ENCODE peak calls at places on chromosomes 12 and 14, in nine cellular contexts. One of them, this sample, is unnamed.

GRCh38 chr12:10634427-10634826 is 21.0 kb upstream of the MAGOHB start:
- DNase-seq in activated T-helper 1 cell treated with Interleukin-2 at 50 U/mL for 16 hours: no peak
- DNase-seq in HS-5: peak
- DNase-seq in GOT3: no peak
- DNase-seq in HFFc6: peak
- DNase-seq in stimulated activated CD8-positive, alpha-beta memory T cell treated with anti-CD3 and anti-CD28 coated beads, Interleukin-15, amount 100 ng/mL, for 48 hours: no peak
- DNase-seq in caudate nucleus: no peak
- DNase-seq in Right ventricle myocardium inferior: no peak
- DNase-seq in mucosa of descending colon: no peak
- DNase-seq in this sample: no peak

GRCh38 chr12:54368709-54369596 is 4.7 kb upstream of the GPR84 start:
- DNase-seq in HS-5: no peak
- DNase-seq in caudate nucleus: peak
- DNase-seq in Right ventricle myocardium inferior: peak
- DNase-seq in stimulated activated CD8-positive, alpha-beta memory T cell treated with anti-CD3 and anti-CD28 coated beads, Interleukin-15, amount 100 ng/mL, for 48 hours: peak
- DNase-seq in activated T-helper 1 cell treated with Interleukin-2 at 50 U/mL for 16 hours: peak
- DNase-seq in GOT3: peak
- DNase-seq in HFFc6: peak
- DNase-seq in mucosa of descending colon: peak
- DNase-seq in this sample: peak

GRCh38 chr12:91958816-91959215 is 186.8 kb downstream of the BTG1 start:
- DNase-seq in mucosa of descending colon: no peak
- DNase-seq in caudate nucleus: no peak
- DNase-seq in GOT3: no peak
- DNase-seq in stimulated activated CD8-positive, alpha-beta memory T cell treated with anti-CD3 and anti-CD28 coated beads, Interleukin-15, amount 100 ng/mL, for 48 hours: no peak
- DNase-seq in Right ventricle myocardium inferior: no peak
- DNase-seq in activated T-helper 1 cell treated with Interleukin-2 at 50 U/mL for 16 hours: no peak
- DNase-seq in HFFc6: peak
- DNase-seq in HS-5: peak
- DNase-seq in this sample: no peak

GRCh38 chr14:88380405-88380804 is 5.1 kb upstream of the SPATA7 start:
- DNase-seq in HFFc6: no peak
- DNase-seq in GOT3: no peak
- DNase-seq in HS-5: no peak
- DNase-seq in Right ventricle myocardium inferior: no peak
- DNase-seq in mucosa of descending colon: no peak
- DNase-seq in caudate nucleus: no peak
- DNase-seq in activated T-helper 1 cell treated with Interleukin-2 at 50 U/mL for 16 hours: no peak
- DNase-seq in stimulated activated CD8-positive, alpha-beta memory T cell treated with anti-CD3 and anti-CD28 coated beads, Interleukin-15, amount 100 ng/mL, for 48 hours: no peak
- DNase-seq in this sample: peak

GRCh38 chr12:62882696-62883095 is 52.3 kb downstream of the PPM1H start:
- DNase-seq in caudate nucleus: no peak
- DNase-seq in HFFc6: no peak
- DNase-seq in mucosa of descending colon: no peak
- DNase-seq in HS-5: no peak
- DNase-seq in stimulated activated CD8-positive, alpha-beta memory T cell treated with anti-CD3 and anti-CD28 coated beads, Interleukin-15, amount 100 ng/mL, for 48 hours: no peak
- DNase-seq in GOT3: no peak
- DNase-seq in activated T-helper 1 cell treated with Interleukin-2 at 50 U/mL for 16 hours: no peak
- DNase-seq in Right ventricle myocardium inferior: no peak
- DNase-seq in this sample: no peak

GRCh38 chr14:21098134-21098891 is at the start of gene ZNF219:
- DNase-seq in mucosa of descending colon: peak
- DNase-seq in Right ventricle myocardium inferior: no peak
- DNase-seq in caudate nucleus: peak
- DNase-seq in HS-5: no peak
- DNase-seq in HFFc6: peak
- DNase-seq in activated T-helper 1 cell treated with Interleukin-2 at 50 U/mL for 16 hours: peak
- DNase-seq in GOT3: no peak
- DNase-seq in stimulated activated CD8-positive, alpha-beta memory T cell treated with anti-CD3 and anti-CD28 coated beads, Interleukin-15, amount 100 ng/mL, for 48 hours: no peak
- DNase-seq in this sample: peak

GRCh38 chr12:12488823-12489528 is 73.7 kb downstream of the DUSP16 start:
- DNase-seq in HFFc6: no peak
- DNase-seq in HS-5: no peak
- DNase-seq in mucosa of descending colon: no peak
- DNase-seq in stimulated activated CD8-positive, alpha-beta memory T cell treated with anti-CD3 and anti-CD28 coated beads, Interleukin-15, amount 100 ng/mL, for 48 hours: no peak
- DNase-seq in Right ventricle myocardium inferior: no peak
- DNase-seq in GOT3: no peak
- DNase-seq in caudate nucleus: no peak
- DNase-seq in activated T-helper 1 cell treated with Interleukin-2 at 50 U/mL for 16 hours: no peak
- DNase-seq in this sample: no peak

GRCh38 chr14:103116645-103117044 is 6.6 kb upstream of the TNFAIP2 start:
- DNase-seq in Right ventricle myocardium inferior: no peak
- DNase-seq in mucosa of descending colon: no peak
- DNase-seq in stimulated activated CD8-positive, alpha-beta memory T cell treated with anti-CD3 and anti-CD28 coated beads, Interleukin-15, amount 100 ng/mL, for 48 hours: no peak
- DNase-seq in GOT3: no peak
- DNase-seq in activated T-helper 1 cell treated with Interleukin-2 at 50 U/mL for 16 hours: no peak
- DNase-seq in HS-5: no peak
- DNase-seq in caudate nucleus: no peak
- DNase-seq in HFFc6: no peak
- DNase-seq in this sample: no peak

GRCh38 chr12:9039397-9039977 is 50.1 kb downstream of the KLRG1 start:
- DNase-seq in caudate nucleus: no peak
- DNase-seq in stimulated activated CD8-positive, alpha-beta memory T cell treated with anti-CD3 and anti-CD28 coated beads, Interleukin-15, amount 100 ng/mL, for 48 hours: no peak
- DNase-seq in HS-5: no peak
- DNase-seq in GOT3: no peak
- DNase-seq in mucosa of descending colon: no peak
- DNase-seq in Right ventricle myocardium inferior: no peak
- DNase-seq in activated T-helper 1 cell treated with Interleukin-2 at 50 U/mL for 16 hours: no peak
- DNase-seq in HFFc6: peak
- DNase-seq in this sample: peak

GRCh38 chr14:94536836-94537235 is 24.4 kb upstream of the SERPINA4 start:
- DNase-seq in Right ventricle myocardium inferior: no peak
- DNase-seq in caudate nucleus: no peak
- DNase-seq in mucosa of descending colon: no peak
- DNase-seq in stimulated activated CD8-positive, alpha-beta memory T cell treated with anti-CD3 and anti-CD28 coated beads, Interleukin-15, amount 100 ng/mL, for 48 hours: no peak
- DNase-seq in HFFc6: no peak
- DNase-seq in activated T-helper 1 cell treated with Interleukin-2 at 50 U/mL for 16 hours: no peak
- DNase-seq in HS-5: no peak
- DNase-seq in GOT3: no peak
- DNase-seq in this sample: no peak

GRCh38 chr12:52415870-52416750 is 10.0 kb upstream of the KRT82 start:
- DNase-seq in stimulated activated CD8-positive, alpha-beta memory T cell treated with anti-CD3 and anti-CD28 coated beads, Interleukin-15, amount 100 ng/mL, for 48 hours: no peak
- DNase-seq in caudate nucleus: no peak
- DNase-seq in HS-5: peak
- DNase-seq in Right ventricle myocardium inferior: no peak
- DNase-seq in GOT3: no peak
- DNase-seq in mucosa of descending colon: no peak
- DNase-seq in activated T-helper 1 cell treated with Interleukin-2 at 50 U/mL for 16 hours: no peak
- DNase-seq in HFFc6: peak
- DNase-seq in this sample: peak

GRCh38 chr12:76073561-76073960 is 10.9 kb downstream of the NAP1L1 start:
- DNase-seq in mucosa of descending colon: no peak
- DNase-seq in Right ventricle myocardium inferior: no peak
- DNase-seq in GOT3: no peak
- DNase-seq in activated T-helper 1 cell treated with Interleukin-2 at 50 U/mL for 16 hours: no peak
- DNase-seq in HS-5: no peak
- DNase-seq in HFFc6: no peak
- DNase-seq in caudate nucleus: no peak
- DNase-seq in stimulated activated CD8-positive, alpha-beta memory T cell treated with anti-CD3 and anti-CD28 coated beads, Interleukin-15, amount 100 ng/mL, for 48 hours: no peak
- DNase-seq in this sample: no peak

GRCh38 chr14:69842671-69843407 is 36.4 kb upstream of the SMOC1 start:
- DNase-seq in activated T-helper 1 cell treated with Interleukin-2 at 50 U/mL for 16 hours: no peak
- DNase-seq in GOT3: no peak
- DNase-seq in caudate nucleus: no peak
- DNase-seq in Right ventricle myocardium inferior: no peak
- DNase-seq in HFFc6: no peak
- DNase-seq in stimulated activated CD8-positive, alpha-beta memory T cell treated with anti-CD3 and anti-CD28 coated beads, Interleukin-15, amount 100 ng/mL, for 48 hours: no peak
- DNase-seq in mucosa of descending colon: no peak
- DNase-seq in HS-5: no peak
- DNase-seq in this sample: no peak

GRCh38 chr12:10384191-10384590 is 5.7 kb downstream of the KLRK1 start:
- DNase-seq in activated T-helper 1 cell treated with Interleukin-2 at 50 U/mL for 16 hours: no peak
- DNase-seq in mucosa of descending colon: no peak
- DNase-seq in HS-5: no peak
- DNase-seq in caudate nucleus: no peak
- DNase-seq in Right ventricle myocardium inferior: no peak
- DNase-seq in GOT3: no peak
- DNase-seq in HFFc6: no peak
- DNase-seq in stimulated activated CD8-positive, alpha-beta memory T cell treated with anti-CD3 and anti-CD28 coated beads, Interleukin-15, amount 100 ng/mL, for 48 hours: no peak
- DNase-seq in this sample: no peak

This sample was measured in pons.